ENCODE peak calls at places on chromosomes 2 and 18, in seven cellular contexts. One of them, this sample, is unnamed.

GRCh38 chr18:9827856-9828793 is 57.6 kb upstream of the TXNDC2 start:
- DNase-seq in cardiac muscle cell: no peak
- DNase-seq in astrocyte of the cerebellum: peak
- DNase-seq in pancreas: no peak
- DNase-seq in psoas muscle: peak
- DNase-seq in heart left ventricle: peak
- DNase-seq in neural progenitor cell: no peak
- DNase-seq in this sample: peak

GRCh38 chr2:47403829-47404228 is 873 bp downstream of the MSH2 start:
- DNase-seq in cardiac muscle cell: no peak
- DNase-seq in astrocyte of the cerebellum: no peak
- DNase-seq in pancreas: no peak
- DNase-seq in psoas muscle: no peak
- DNase-seq in heart left ventricle: no peak
- DNase-seq in neural progenitor cell: no peak
- DNase-seq in this sample: no peak

GRCh38 chr18:24910217-24910616 is 441.7 kb downstream of the ZNF521 start:
- DNase-seq in cardiac muscle cell: no peak
- DNase-seq in astrocyte of the cerebellum: no peak
- DNase-seq in pancreas: no peak
- DNase-seq in psoas muscle: no peak
- DNase-seq in heart left ventricle: no peak
- DNase-seq in neural progenitor cell: no peak
- DNase-seq in this sample: no peak

GRCh38 chr2:190646780-190647626 is 1.9 kb upstream of the NAB1 start:
- DNase-seq in cardiac muscle cell: no peak
- DNase-seq in astrocyte of the cerebellum: no peak
- DNase-seq in pancreas: no peak
- DNase-seq in psoas muscle: no peak
- DNase-seq in heart left ventricle: no peak
- DNase-seq in neural progenitor cell: no peak
- DNase-seq in this sample: no peak

GRCh38 chr18:31197676-31198075 is 35.0 kb upstream of the DSC1 start:
- DNase-seq in cardiac muscle cell: no peak
- DNase-seq in astrocyte of the cerebellum: no peak
- DNase-seq in pancreas: no peak
- DNase-seq in psoas muscle: no peak
- DNase-seq in heart left ventricle: no peak
- DNase-seq in neural progenitor cell: no peak
- DNase-seq in this sample: peak

GRCh38 chr2:31214638-31214915 is 2.7 kb downstream of the CAPN14 start:
- DNase-seq in cardiac muscle cell: no peak
- DNase-seq in astrocyte of the cerebellum: no peak
- DNase-seq in pancreas: no peak
- DNase-seq in psoas muscle: no peak
- DNase-seq in heart left ventricle: no peak
- DNase-seq in neural progenitor cell: no peak
- DNase-seq in this sample: no peak

GRCh38 chr18:56043691-56044090 is 455.7 kb upstream of the TCF4 start:
- DNase-seq in cardiac muscle cell: no peak
- DNase-seq in astrocyte of the cerebellum: no peak
- DNase-seq in pancreas: peak
- DNase-seq in psoas muscle: no peak
- DNase-seq in heart left ventricle: no peak
- DNase-seq in neural progenitor cell: no peak
- DNase-seq in this sample: no peak

GRCh38 chr18:78970774-78971333 is 8.8 kb upstream of the SALL3 start:
- DNase-seq in cardiac muscle cell: no peak
- DNase-seq in astrocyte of the cerebellum: no peak
- DNase-seq in pancreas: no peak
- DNase-seq in psoas muscle: no peak
- DNase-seq in heart left ventricle: no peak
- DNase-seq in neural progenitor cell: no peak
- DNase-seq in this sample: no peak

GRCh38 chr2:961786-962185 is 11.1 kb downstream of the SNTG2 start:
- DNase-seq in cardiac muscle cell: no peak
- DNase-seq in astrocyte of the cerebellum: no peak
- DNase-seq in pancreas: no peak
- DNase-seq in psoas muscle: no peak
- DNase-seq in heart left ventricle: no peak
- DNase-seq in neural progenitor cell: no peak
- DNase-seq in this sample: no peak

GRCh38 chr2:207621640-207622039 is 3.6 kb downstream of the METTL21A start:
- DNase-seq in cardiac muscle cell: no peak
- DNase-seq in astrocyte of the cerebellum: no peak
- DNase-seq in pancreas: no peak
- DNase-seq in psoas muscle: no peak
- DNase-seq in heart left ventricle: no peak
- DNase-seq in neural progenitor cell: no peak
- DNase-seq in this sample: no peak

GRCh38 chr2:207619764-207620203 is 5.4 kb downstream of the METTL21A start:
- DNase-seq in cardiac muscle cell: no peak
- DNase-seq in astrocyte of the cerebellum: no peak
- DNase-seq in pancreas: no peak
- DNase-seq in psoas muscle: no peak
- DNase-seq in heart left ventricle: no peak
- DNase-seq in neural progenitor cell: no peak
- DNase-seq in this sample: no peak

GRCh38 chr2:207616185-207616584 is 9.0 kb downstream of the METTL21A start:
- DNase-seq in cardiac muscle cell: no peak
- DNase-seq in astrocyte of the cerebellum: no peak
- DNase-seq in pancreas: no peak
- DNase-seq in psoas muscle: no peak
- DNase-seq in heart left ventricle: no peak
- DNase-seq in neural progenitor cell: no peak
- DNase-seq in this sample: peak

GRCh38 chr2:207614824-207615223 is 10.4 kb downstream of the METTL21A start:
- DNase-seq in cardiac muscle cell: no peak
- DNase-seq in astrocyte of the cerebellum: no peak
- DNase-seq in pancreas: no peak
- DNase-seq in psoas muscle: no peak
- DNase-seq in heart left ventricle: no peak
- DNase-seq in neural progenitor cell: no peak
- DNase-seq in this sample: no peak

GRCh38 chr2:207617011-207617671 is 8.1 kb downstream of the METTL21A start:
- DNase-seq in cardiac muscle cell: no peak
- DNase-seq in astrocyte of the cerebellum: no peak
- DNase-seq in pancreas: no peak
- DNase-seq in psoas muscle: no peak
- DNase-seq in heart left ventricle: no peak
- DNase-seq in neural progenitor cell: peak
- DNase-seq in this sample: peak
- TF ChIP-seq CTCF in cardiac muscle cell: no peak
- TF ChIP-seq CTCF in astrocyte of the cerebellum: no peak
- TF ChIP-seq CTCF in pancreas: no peak
- TF ChIP-seq CTCF in psoas muscle: no peak
- TF ChIP-seq CTCF in heart left ventricle: no peak
- TF ChIP-seq CTCF in neural progenitor cell: no peak
- TF ChIP-seq CTCF in this sample: no peak

GRCh38 chr2:241901018-241901380 is 31.5 kb downstream of the RTP5 start:
- DNase-seq in cardiac muscle cell: no peak
- DNase-seq in astrocyte of the cerebellum: no peak
- DNase-seq in pancreas: peak
- DNase-seq in psoas muscle: no peak
- DNase-seq in heart left ventricle: peak
- DNase-seq in neural progenitor cell: no peak
- DNase-seq in this sample: no peak

GRCh38 chr2:241902357-241902991 is 32.9 kb downstream of the RTP5 start:
- DNase-seq in cardiac muscle cell: no peak
- DNase-seq in astrocyte of the cerebellum: no peak
- DNase-seq in pancreas: peak
- DNase-seq in psoas muscle: no peak
- DNase-seq in heart left ventricle: peak
- DNase-seq in neural progenitor cell: no peak
- DNase-seq in this sample: no peak

GRCh38 chr2:241900251-241901017 is 30.9 kb downstream of the RTP5 start:
- DNase-seq in cardiac muscle cell: no peak
- DNase-seq in astrocyte of the cerebellum: no peak
- DNase-seq in pancreas: peak
- DNase-seq in psoas muscle: no peak
- DNase-seq in heart left ventricle: peak
- DNase-seq in neural progenitor cell: no peak
- DNase-seq in this sample: no peak

GRCh38 chr2:241903121-241904010 is 33.8 kb downstream of the RTP5 start:
- DNase-seq in cardiac muscle cell: no peak
- DNase-seq in astrocyte of the cerebellum: no peak
- DNase-seq in pancreas: peak
- DNase-seq in psoas muscle: no peak
- DNase-seq in heart left ventricle: peak
- DNase-seq in neural progenitor cell: no peak
- DNase-seq in this sample: no peak

DNA sequence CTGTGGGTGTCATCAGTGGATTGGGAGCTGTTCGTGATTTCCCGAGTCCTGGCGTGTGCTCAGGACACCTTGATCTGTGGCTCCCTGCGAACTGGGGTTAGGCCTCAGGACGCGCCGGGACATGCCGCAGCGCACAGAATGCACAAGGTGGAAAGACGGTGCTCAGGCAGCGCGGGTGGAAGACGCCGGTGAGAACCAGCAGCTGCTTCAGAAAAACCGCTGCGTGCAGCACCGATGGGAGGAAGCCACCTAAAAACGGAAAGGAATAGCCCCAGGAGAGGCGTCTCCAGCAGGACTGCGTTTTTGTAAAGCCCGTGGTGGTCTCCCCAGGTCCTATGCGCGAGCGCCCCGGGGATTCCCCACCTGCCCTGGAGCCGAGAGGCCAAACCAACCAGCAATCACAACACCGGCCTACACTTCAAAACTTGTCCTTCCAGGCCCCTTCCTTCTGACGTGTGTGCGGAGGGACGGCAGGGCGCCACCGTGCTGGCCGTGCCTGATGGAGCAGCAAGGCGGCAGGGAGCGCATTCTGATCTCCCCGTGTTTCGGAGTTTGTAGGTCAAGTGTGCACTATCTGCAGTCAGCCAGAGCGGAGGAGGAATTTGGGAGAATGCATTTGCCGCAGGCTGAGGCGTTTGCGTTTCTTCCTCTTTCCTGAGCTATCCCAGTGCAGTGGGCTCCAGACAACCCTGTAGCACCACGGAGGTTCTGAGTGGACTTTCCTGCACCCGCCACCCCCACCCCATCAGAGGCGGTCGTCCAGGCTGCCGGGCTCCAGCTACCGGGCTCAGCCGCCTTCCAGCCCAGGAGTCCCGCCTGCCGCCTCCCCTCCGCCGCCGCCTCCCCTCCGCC is 32.2 kb downstream of the RTP5 start:
- DNase-seq in cardiac muscle cell: peak
- DNase-seq in astrocyte of the cerebellum: no peak
- DNase-seq in pancreas: peak
- DNase-seq in psoas muscle: no peak
- DNase-seq in heart left ventricle: peak
- DNase-seq in neural progenitor cell: peak
- DNase-seq in this sample: peak
- H3K4me3 ChIP-seq in cardiac muscle cell: peak
- H3K4me3 ChIP-seq in astrocyte of the cerebellum: peak
- H3K4me3 ChIP-seq in pancreas: peak
- H3K4me3 ChIP-seq in psoas muscle: no peak
- H3K4me3 ChIP-seq in heart left ventricle: no peak
- H3K4me3 ChIP-seq in neural progenitor cell: peak
- H3K4me3 ChIP-seq in this sample: peak

DNA sequence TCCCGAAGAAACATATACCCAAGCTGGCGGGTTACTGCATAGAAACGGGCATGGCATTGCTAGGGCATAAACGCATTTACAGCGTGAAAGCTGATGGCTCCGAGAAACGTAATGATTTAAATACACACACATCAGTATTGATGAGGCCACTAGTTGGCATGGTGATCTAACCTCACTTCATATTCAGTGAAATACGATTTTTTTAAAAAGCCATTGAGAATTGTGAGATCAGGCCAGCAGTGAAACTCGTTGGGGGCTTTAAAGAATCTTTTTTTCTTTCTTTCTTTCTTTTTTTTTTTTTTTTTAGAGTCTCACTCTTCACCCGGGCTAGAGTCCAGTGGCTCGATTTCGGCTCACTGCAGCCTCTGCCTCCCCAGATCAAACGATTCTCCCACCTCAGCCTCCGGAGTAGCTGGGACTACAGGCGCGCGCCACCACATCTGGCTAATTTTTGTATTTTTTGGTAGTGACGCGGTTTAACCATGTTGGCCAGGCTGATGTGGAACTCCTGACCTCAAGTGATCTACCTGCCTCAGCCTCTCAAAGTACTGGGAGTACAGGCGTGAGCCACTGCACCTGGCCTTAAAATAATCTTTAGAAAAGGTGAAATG is 2.4 kb upstream of the SMAD7 start:
- DNase-seq in cardiac muscle cell: no peak
- DNase-seq in astrocyte of the cerebellum: no peak
- DNase-seq in pancreas: no peak
- DNase-seq in psoas muscle: no peak
- DNase-seq in heart left ventricle: no peak
- DNase-seq in neural progenitor cell: no peak
- DNase-seq in this sample: no peak
- TF ChIP-seq CTCF in cardiac muscle cell: no peak
- TF ChIP-seq CTCF in astrocyte of the cerebellum: no peak
- TF ChIP-seq CTCF in pancreas: no peak
- TF ChIP-seq CTCF in psoas muscle: no peak
- TF ChIP-seq CTCF in heart left ventricle: no peak
- TF ChIP-seq CTCF in neural progenitor cell: no peak
- TF ChIP-seq CTCF in this sample: no peak

GRCh38 chr2:98347298-98348065 is 1.2 kb downstream of the CNGA3 start:
- DNase-seq in cardiac muscle cell: no peak
- DNase-seq in astrocyte of the cerebellum: no peak
- DNase-seq in pancreas: no peak
- DNase-seq in psoas muscle: no peak
- DNase-seq in heart left ventricle: no peak
- DNase-seq in neural progenitor cell: peak
- DNase-seq in this sample: no peak

GRCh38 chr2:98346259-98347236 is at the start of gene CNGA3:
- DNase-seq in cardiac muscle cell: peak
- DNase-seq in astrocyte of the cerebellum: no peak
- DNase-seq in pancreas: peak
- DNase-seq in psoas muscle: peak
- DNase-seq in heart left ventricle: no peak
- DNase-seq in neural progenitor cell: peak
- DNase-seq in this sample: no peak

GRCh38 chr2:98350411-98350810 is 4.2 kb downstream of the CNGA3 start:
- DNase-seq in cardiac muscle cell: no peak
- DNase-seq in astrocyte of the cerebellum: no peak
- DNase-seq in pancreas: no peak
- DNase-seq in psoas muscle: no peak
- DNase-seq in heart left ventricle: no peak
- DNase-seq in neural progenitor cell: no peak
- DNase-seq in this sample: no peak

GRCh38 chr2:98343371-98343770 is 2.9 kb upstream of the CNGA3 start:
- DNase-seq in cardiac muscle cell: no peak
- DNase-seq in astrocyte of the cerebellum: no peak
- DNase-seq in pancreas: no peak
- DNase-seq in psoas muscle: no peak
- DNase-seq in heart left ventricle: no peak
- DNase-seq in neural progenitor cell: no peak
- DNase-seq in this sample: no peak

GRCh38 chr2:98348066-98348561 is 1.9 kb downstream of the CNGA3 start:
- DNase-seq in cardiac muscle cell: no peak
- DNase-seq in astrocyte of the cerebellum: no peak
- DNase-seq in pancreas: peak
- DNase-seq in psoas muscle: no peak
- DNase-seq in heart left ventricle: no peak
- DNase-seq in neural progenitor cell: peak
- DNase-seq in this sample: no peak
- H3K4me3 ChIP-seq in cardiac muscle cell: no peak
- H3K4me3 ChIP-seq in astrocyte of the cerebellum: no peak
- H3K4me3 ChIP-seq in pancreas: no peak
- H3K4me3 ChIP-seq in psoas muscle: no peak
- H3K4me3 ChIP-seq in heart left ventricle: no peak
- H3K4me3 ChIP-seq in neural progenitor cell: peak
- H3K4me3 ChIP-seq in this sample: no peak

This sample was measured in bronchial epithelial cell.